ENCODE peak calls at places on chromosomes 13 and 19, in ten cellular contexts. P, N, J, K, U, F, C, L, Q and O are unnamed samples. For H3K4me1, the result is how much of the 10 kb centered on the place peaks cover.

GRCh38 chr19:45852145-45852750 is 10.7 kb downstream of the SYMPK start:
- DNase-seq in C (no peak), U (no peak), K (no peak), P (no peak), Q (peak), L (no peak), F (no peak), N (no peak), J (no peak), O (no peak)

GRCh38 chr19:4375620-4376228 is 24.6 kb downstream of the SH3GL1 start:
- DNase-seq in L (no peak), J (peak), Q (peak), K (peak), U (peak), P (no peak), F (no peak), N (no peak), C (peak), O (no peak)

GRCh38 chr13:43757266-43757665 is 29.5 kb downstream of the ENOX1 start:
- DNase-seq in Q (no peak), C (no peak), F (no peak), L (no peak), P (no peak), K (no peak), J (no peak), U (no peak), N (no peak), O (no peak)

GRCh38 chr19:44806271-44806670 is 2.6 kb upstream of the BCAM start:
- DNase-seq in Q (peak), U (no peak), F (no peak), C (no peak), J (no peak), N (no peak), L (no peak), P (no peak), K (no peak), O (no peak)

GRCh38 chr13:41137951-41138350 is 5.3 kb upstream of the KBTBD6 start:
- DNase-seq in J (peak), Q (no peak), N (no peak), U (no peak), C (no peak), K (no peak), L (no peak), P (no peak), F (no peak), O (no peak)

GRCh38 chr13:102277286-102277685 is 124.6 kb downstream of the FGF14 start:
- DNase-seq in K (no peak), Q (no peak), P (no peak), J (no peak), F (no peak), L (no peak), N (no peak), U (peak), C (no peak), O (no peak)

GRCh38 chr19:42120276-42121010 is 11.8 kb downstream of the POU2F2 start:
- DNase-seq in L (no peak), F (no peak), K (no peak), C (no peak), N (no peak), U (no peak), Q (no peak), J (no peak), P (no peak), O (no peak)

GRCh38 chr19:33755314-33756020 is 41.2 kb upstream of the KCTD15 start:
- DNase-seq in Q (peak), U (no peak), J (no peak), N (no peak), F (no peak), L (no peak), C (no peak), P (no peak), K (no peak), O (no peak)

GRCh38 chr13:75299206-75299605 is 182.8 kb downstream of the TBC1D4 start:
- DNase-seq in J (no peak), L (no peak), K (no peak), F (no peak), U (no peak), C (no peak), Q (no peak), N (no peak), P (no peak), O (no peak)

GRCh38 chr19:2627855-2628254 is 74.6 kb downstream of the GNG7 start:
- DNase-seq in Q (peak), J (peak), U (no peak), C (no peak), L (no peak), N (no peak), P (no peak), F (no peak), K (no peak), O (no peak)

GRCh38 chr13:113413898-113414282 is 39.4 kb downstream of the ADPRHL1 start:
- DNase-seq in J (no peak), Q (peak), N (no peak), K (peak), C (no peak), L (peak), P (peak), F (no peak), U (peak), O (peak)

GRCh38 chr19:33771308-33772101 is 25.2 kb upstream of the KCTD15 start:
- DNase-seq in C (peak), K (no peak), N (peak), L (peak), F (peak), U (peak), Q (peak), P (peak), J (peak), O (no peak)

GRCh38 chr13:65913173-65913572 is 1317.0 kb downstream of the PCDH9 start:
- DNase-seq in F (no peak), L (no peak), J (peak), K (no peak), N (no peak), P (no peak), U (no peak), C (no peak), Q (peak), O (no peak)

GRCh38 chr19:55688422-55689218 is 13.6 kb downstream of the EPN1 start:
- DNase-seq in P (no peak), L (peak), F (no peak), K (no peak), Q (peak), U (no peak), C (no peak), J (no peak), N (no peak), O (no peak)

GRCh38 chr19:33521480-33522370 is at the start of gene PEPD:
- DNase-seq in L (peak), N (peak), P (peak), Q (peak), C (peak), F (peak), U (peak), J (peak), K (peak), O (peak)

GRCh38 chr13:20401958-20402856 is 123.5 kb downstream of the CRYL1 start:
- DNase-seq in P (no peak), Q (peak), L (no peak), K (peak), J (peak), U (no peak), C (no peak), N (no peak), F (no peak), O (no peak)

GRCh38 chr13:71798723-71799122 is 68.3 kb downstream of the DACH1 start:
- DNase-seq in J (no peak), F (no peak), U (no peak), K (no peak), L (no peak), P (no peak), C (no peak), N (no peak), Q (no peak), O (no peak)

GRCh38 chr19:45311640-45312039 is 11.0 kb downstream of the CKM start:
- DNase-seq in K (no peak), J (no peak), U (peak), N (no peak), L (no peak), Q (peak), P (peak), C (no peak), F (no peak), O (no peak)

GRCh38 chr13:69300131-69300530 is 807.5 kb upstream of the ATXN8OS start:
- DNase-seq in Q (no peak), J (no peak), U (no peak), L (no peak), F (no peak), N (no peak), C (no peak), P (no peak), K (no peak), O (no peak)

GRCh38 chr13:69292789-69293425 is 814.7 kb upstream of the ATXN8OS start:
- DNase-seq in C (no peak), Q (no peak), N (no peak), U (no peak), P (no peak), F (no peak), J (no peak), K (no peak), L (no peak), O (no peak)

GRCh38 chr13:69291292-69291906 is 816.2 kb upstream of the ATXN8OS start:
- DNase-seq in C (no peak), K (no peak), L (no peak), U (no peak), J (no peak), P (no peak), F (no peak), Q (no peak), N (no peak), O (no peak)

GRCh38 chr13:69296130-69296529 is 811.5 kb upstream of the ATXN8OS start:
- DNase-seq in N (no peak), L (no peak), U (no peak), J (no peak), F (no peak), C (no peak), Q (no peak), P (no peak), K (no peak), O (no peak)
- H3K4me3 ChIP-seq in N (no peak), L (no peak), U (no peak), J (no peak), F (no peak), C (no peak), Q (no peak), P (no peak), K (no peak), O (no peak)

GRCh38 chr19:47780215-47780551 is 1.7 kb downstream of the SELENOW start:
- DNase-seq in P (peak), L (no peak), C (no peak), Q (no peak), J (no peak), K (no peak), F (no peak), N (no peak), U (no peak), O (no peak)

GRCh38 chr19:47778954-47779351 is 450 bp downstream of the SELENOW start:
- DNase-seq in F (no peak), U (peak), J (no peak), L (no peak), K (no peak), Q (peak), N (no peak), P (peak), C (peak), O (no peak)

GRCh38 chr19:47778089-47778953 is at the start of gene SELENOW:
- DNase-seq in U (peak), P (peak), L (peak), N (peak), Q (peak), F (peak), J (peak), C (peak), K (peak), O (no peak)

GRCh38 chr19:47779524-47780214 is 1.2 kb downstream of the SELENOW start:
- DNase-seq in L (no peak), C (peak), P (peak), J (no peak), F (no peak), N (no peak), U (peak), Q (peak), K (peak), O (peak)

GRCh38 chr19:47776568-47776967 is 1.9 kb upstream of the SELENOW start:
- DNase-seq in U (no peak), F (no peak), C (peak), L (no peak), P (no peak), K (no peak), J (no peak), Q (no peak), N (no peak), O (no peak)
- H3K4me1 ChIP-seq in U (under half), F (under half), C (under half), L (under half), P (under half), K (under half), J (under half), Q (under half), N (under half), O (under half)

GRCh38 chr13:33206425-33206824 is 79.1 kb downstream of the STARD13 start:
- DNase-seq in C (no peak), N (no peak), F (no peak), Q (no peak), K (no peak), P (no peak), J (peak), L (no peak), U (no peak), O (no peak)
- H3K4me3 ChIP-seq in C (no peak), N (no peak), F (no peak), Q (no peak), K (no peak), P (no peak), J (no peak), L (no peak), U (no peak), O (no peak)

DNA sequence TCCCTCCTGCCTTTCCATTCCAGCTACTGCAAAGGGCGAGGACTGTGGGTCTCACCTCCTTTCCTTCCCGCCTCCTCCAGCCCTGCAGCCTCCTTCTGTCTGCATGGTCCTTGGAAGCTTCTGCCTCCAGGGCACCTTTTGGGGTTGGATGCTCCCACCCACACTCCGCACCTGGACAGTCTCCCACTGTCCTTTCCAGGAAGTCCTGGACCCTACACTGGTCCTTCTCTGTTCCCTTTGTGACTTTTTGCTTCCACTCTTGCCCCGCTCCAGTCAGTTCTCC is 130.8 kb downstream of the USP12 start:
- DNase-seq in L (no peak), J (no peak), C (no peak), U (no peak), K (no peak), P (no peak), N (no peak), F (no peak), Q (no peak), O (no peak)
- H3K4me1 ChIP-seq in L (under half), J (under half), C (under half), U (under half), K (under half), P (under half), N (under half), F (under half), Q (under half), O (under half)